ENCODE peak calls at places on chromosomes 4 and X, in eight cellular contexts. One of them, this sample, is unnamed.

GRCh38 chr4:93897559-93897958 is 69.0 kb downstream of the ATOH1 start:
- DNase-seq in fibroblast of the aortic adventitia: no peak
- DNase-seq in PC-9: no peak
- DNase-seq in cardiac muscle cell: peak
- DNase-seq in colonic mucosa: no peak
- DNase-seq in foreskin fibroblast: peak
- DNase-seq in left lung: no peak
- DNase-seq in lower lobe of right lung: no peak
- DNase-seq in this sample: no peak

GRCh38 chr4:75726577-75726976 is 2.2 kb downstream of the USO1 start:
- DNase-seq in foreskin fibroblast: peak
- DNase-seq in fibroblast of the aortic adventitia: peak
- DNase-seq in colonic mucosa: no peak
- DNase-seq in lower lobe of right lung: no peak
- DNase-seq in cardiac muscle cell: no peak
- DNase-seq in left lung: no peak
- DNase-seq in PC-9: no peak
- DNase-seq in this sample: no peak

GRCh38 chrX:15815779-15816452 is 25.6 kb downstream of the ZRSR2 start:
- DNase-seq in fibroblast of the aortic adventitia: peak
- DNase-seq in colonic mucosa: no peak
- DNase-seq in lower lobe of right lung: no peak
- DNase-seq in PC-9: no peak
- DNase-seq in left lung: no peak
- DNase-seq in foreskin fibroblast: peak
- DNase-seq in cardiac muscle cell: peak
- DNase-seq in this sample: no peak

GRCh38 chr4:86614896-86615295 is 20.8 kb downstream of the PTPN13 start:
- DNase-seq in foreskin fibroblast: no peak
- DNase-seq in lower lobe of right lung: no peak
- DNase-seq in left lung: no peak
- DNase-seq in PC-9: no peak
- DNase-seq in colonic mucosa: no peak
- DNase-seq in fibroblast of the aortic adventitia: no peak
- DNase-seq in cardiac muscle cell: no peak
- DNase-seq in this sample: no peak

GRCh38 chr4:37666625-37667071 is 19.5 kb downstream of the RELL1 start:
- DNase-seq in PC-9: peak
- DNase-seq in left lung: no peak
- DNase-seq in lower lobe of right lung: no peak
- DNase-seq in cardiac muscle cell: peak
- DNase-seq in foreskin fibroblast: peak
- DNase-seq in fibroblast of the aortic adventitia: peak
- DNase-seq in colonic mucosa: peak
- DNase-seq in this sample: no peak

GRCh38 chrX:103248553-103248952 is 6.4 kb downstream of the TCEAL8 start:
- DNase-seq in foreskin fibroblast: peak
- DNase-seq in PC-9: no peak
- DNase-seq in lower lobe of right lung: no peak
- DNase-seq in colonic mucosa: no peak
- DNase-seq in cardiac muscle cell: peak
- DNase-seq in fibroblast of the aortic adventitia: peak
- DNase-seq in left lung: no peak
- DNase-seq in this sample: no peak

GRCh38 chrX:75603833-75604232 is 81.0 kb upstream of the ZDHHC15 start:
- DNase-seq in left lung: no peak
- DNase-seq in cardiac muscle cell: peak
- DNase-seq in PC-9: no peak
- DNase-seq in colonic mucosa: no peak
- DNase-seq in foreskin fibroblast: peak
- DNase-seq in fibroblast of the aortic adventitia: peak
- DNase-seq in lower lobe of right lung: no peak
- DNase-seq in this sample: no peak

GRCh38 chr4:113639311-113639710 is 122.2 kb downstream of the CAMK2D start:
- DNase-seq in left lung: no peak
- DNase-seq in PC-9: no peak
- DNase-seq in fibroblast of the aortic adventitia: no peak
- DNase-seq in foreskin fibroblast: no peak
- DNase-seq in cardiac muscle cell: no peak
- DNase-seq in lower lobe of right lung: no peak
- DNase-seq in colonic mucosa: peak
- DNase-seq in this sample: no peak

GRCh38 chr4:37684154-37684553 is 2.0 kb downstream of the RELL1 start:
- DNase-seq in fibroblast of the aortic adventitia: no peak
- DNase-seq in cardiac muscle cell: no peak
- DNase-seq in PC-9: no peak
- DNase-seq in colonic mucosa: no peak
- DNase-seq in lower lobe of right lung: no peak
- DNase-seq in left lung: no peak
- DNase-seq in foreskin fibroblast: no peak
- DNase-seq in this sample: no peak

GRCh38 chrX:153321381-153322105 is at the start of gene PNMA6F:
- DNase-seq in fibroblast of the aortic adventitia: no peak
- DNase-seq in cardiac muscle cell: no peak
- DNase-seq in PC-9: no peak
- DNase-seq in lower lobe of right lung: no peak
- DNase-seq in left lung: no peak
- DNase-seq in colonic mucosa: no peak
- DNase-seq in foreskin fibroblast: no peak
- DNase-seq in this sample: no peak

GRCh38 chr4:99383833-99384392 is 31.4 kb upstream of the ADH1C start:
- DNase-seq in lower lobe of right lung: no peak
- DNase-seq in cardiac muscle cell: peak
- DNase-seq in fibroblast of the aortic adventitia: peak
- DNase-seq in colonic mucosa: no peak
- DNase-seq in left lung: no peak
- DNase-seq in foreskin fibroblast: peak
- DNase-seq in PC-9: no peak
- DNase-seq in this sample: peak

DNA sequence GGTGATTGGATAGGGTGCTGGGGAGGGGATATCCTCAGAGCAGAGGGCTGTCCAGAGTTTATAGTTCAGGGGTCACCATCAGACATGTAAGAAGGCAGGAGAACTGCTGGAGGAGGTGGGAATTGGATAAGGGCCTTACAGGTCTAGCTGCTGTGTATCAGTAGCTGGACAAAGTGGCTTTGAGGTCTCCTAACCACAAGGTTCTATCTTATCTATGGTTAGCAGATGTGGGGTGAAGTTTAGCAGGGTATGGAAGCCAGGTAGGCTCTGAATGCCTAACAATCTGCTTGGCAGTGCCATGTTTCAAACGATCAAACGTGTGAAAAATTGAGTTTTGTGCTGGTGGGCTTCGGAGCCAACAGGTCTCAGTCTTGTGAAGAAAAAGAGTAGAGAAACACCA is 32.1 kb upstream of the MAGEA8 start:
- DNase-seq in cardiac muscle cell: no peak
- DNase-seq in left lung: no peak
- DNase-seq in PC-9: no peak
- DNase-seq in fibroblast of the aortic adventitia: no peak
- DNase-seq in lower lobe of right lung: no peak
- DNase-seq in colonic mucosa: no peak
- DNase-seq in foreskin fibroblast: no peak
- DNase-seq in this sample: no peak
- TF ChIP-seq CTCF in cardiac muscle cell: no peak
- TF ChIP-seq CTCF in left lung: no peak
- TF ChIP-seq CTCF in PC-9: no peak
- TF ChIP-seq CTCF in fibroblast of the aortic adventitia: no peak
- TF ChIP-seq CTCF in lower lobe of right lung: no peak
- TF ChIP-seq CTCF in colonic mucosa: no peak
- TF ChIP-seq CTCF in foreskin fibroblast: no peak
- TF ChIP-seq CTCF in this sample: no peak

DNA sequence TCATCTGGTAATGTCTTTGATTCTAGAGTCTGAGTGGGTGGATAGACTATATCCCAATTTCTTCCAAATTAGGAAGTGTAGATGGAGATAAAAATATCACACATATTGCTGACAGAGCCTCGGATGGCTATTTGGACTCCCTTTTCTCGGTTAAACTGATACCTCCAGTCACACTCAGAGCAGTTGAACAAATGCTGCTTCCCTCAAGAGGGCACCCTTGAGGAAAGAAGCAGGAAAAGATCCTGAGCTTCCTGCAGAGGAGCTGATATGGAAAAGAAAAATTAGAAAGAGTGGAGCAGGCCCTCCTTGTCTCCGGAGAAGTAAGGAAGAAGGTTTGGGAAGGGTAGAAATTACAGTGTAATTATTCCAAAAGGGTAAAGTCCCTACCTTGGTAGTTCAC is 96.2 kb upstream of the CCSER1 start:
- DNase-seq in foreskin fibroblast: no peak
- DNase-seq in left lung: no peak
- DNase-seq in fibroblast of the aortic adventitia: no peak
- DNase-seq in PC-9: no peak
- DNase-seq in cardiac muscle cell: no peak
- DNase-seq in colonic mucosa: no peak
- DNase-seq in lower lobe of right lung: no peak
- DNase-seq in this sample: no peak
- TF ChIP-seq CTCF in foreskin fibroblast: no peak
- TF ChIP-seq CTCF in left lung: no peak
- TF ChIP-seq CTCF in fibroblast of the aortic adventitia: no peak
- TF ChIP-seq CTCF in PC-9: no peak
- TF ChIP-seq CTCF in cardiac muscle cell: no peak
- TF ChIP-seq CTCF in colonic mucosa: peak
- TF ChIP-seq CTCF in lower lobe of right lung: no peak
- TF ChIP-seq CTCF in this sample: no peak

DNA sequence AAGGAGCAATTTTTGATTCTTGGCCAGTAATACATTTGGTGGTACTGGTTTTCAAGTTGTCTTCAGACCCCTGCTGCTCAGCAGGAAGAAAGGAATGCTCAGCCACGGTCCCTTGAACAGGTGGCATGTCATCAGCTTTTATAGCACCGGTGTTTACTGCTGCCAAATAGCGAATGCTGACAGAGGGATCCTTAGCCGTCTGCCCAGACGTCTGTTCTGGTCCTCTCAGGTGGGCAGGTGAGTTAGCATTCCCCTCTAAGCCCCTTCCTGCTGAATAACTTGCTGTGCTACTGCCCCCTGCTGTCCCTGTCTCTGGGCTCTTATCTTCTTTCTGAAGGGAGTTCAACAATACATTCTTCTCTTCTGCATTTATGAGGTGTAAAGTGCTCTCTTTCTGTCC is 28.4 kb downstream of the BOD1L1 start:
- DNase-seq in cardiac muscle cell: no peak
- DNase-seq in PC-9: no peak
- DNase-seq in lower lobe of right lung: no peak
- DNase-seq in colonic mucosa: no peak
- DNase-seq in left lung: no peak
- DNase-seq in foreskin fibroblast: no peak
- DNase-seq in fibroblast of the aortic adventitia: no peak
- DNase-seq in this sample: no peak
- TF ChIP-seq CTCF in cardiac muscle cell: peak
- TF ChIP-seq CTCF in PC-9: no peak
- TF ChIP-seq CTCF in lower lobe of right lung: no peak
- TF ChIP-seq CTCF in colonic mucosa: no peak
- TF ChIP-seq CTCF in left lung: no peak
- TF ChIP-seq CTCF in foreskin fibroblast: peak
- TF ChIP-seq CTCF in fibroblast of the aortic adventitia: peak
- TF ChIP-seq CTCF in this sample: no peak

GRCh38 chr4:173505924-173506779 is 23.9 kb downstream of the HAND2 start:
- DNase-seq in PC-9: peak
- DNase-seq in lower lobe of right lung: no peak
- DNase-seq in fibroblast of the aortic adventitia: peak
- DNase-seq in foreskin fibroblast: peak
- DNase-seq in colonic mucosa: peak
- DNase-seq in cardiac muscle cell: peak
- DNase-seq in left lung: peak
- DNase-seq in this sample: no peak
- TF ChIP-seq CTCF in PC-9: peak
- TF ChIP-seq CTCF in lower lobe of right lung: peak
- TF ChIP-seq CTCF in fibroblast of the aortic adventitia: peak
- TF ChIP-seq CTCF in foreskin fibroblast: peak
- TF ChIP-seq CTCF in colonic mucosa: peak
- TF ChIP-seq CTCF in cardiac muscle cell: peak
- TF ChIP-seq CTCF in left lung: peak
- TF ChIP-seq CTCF in this sample: peak

GRCh38 chr4:111268769-111269414 is 646.0 kb upstream of the PITX2 start:
- DNase-seq in lower lobe of right lung: no peak
- DNase-seq in foreskin fibroblast: peak
- DNase-seq in cardiac muscle cell: peak
- DNase-seq in left lung: no peak
- DNase-seq in colonic mucosa: no peak
- DNase-seq in PC-9: no peak
- DNase-seq in fibroblast of the aortic adventitia: peak
- DNase-seq in this sample: no peak

GRCh38 chr4:111266937-111267336 is 644.1 kb upstream of the PITX2 start:
- DNase-seq in cardiac muscle cell: no peak
- DNase-seq in colonic mucosa: no peak
- DNase-seq in foreskin fibroblast: no peak
- DNase-seq in PC-9: no peak
- DNase-seq in left lung: peak
- DNase-seq in fibroblast of the aortic adventitia: no peak
- DNase-seq in lower lobe of right lung: no peak
- DNase-seq in this sample: no peak

GRCh38 chr4:111263836-111264235 is 641.0 kb upstream of the PITX2 start:
- DNase-seq in cardiac muscle cell: no peak
- DNase-seq in lower lobe of right lung: no peak
- DNase-seq in fibroblast of the aortic adventitia: no peak
- DNase-seq in colonic mucosa: no peak
- DNase-seq in PC-9: no peak
- DNase-seq in left lung: no peak
- DNase-seq in foreskin fibroblast: no peak
- DNase-seq in this sample: no peak

GRCh38 chr4:111269439-111269838 is 646.6 kb upstream of the PITX2 start:
- DNase-seq in left lung: no peak
- DNase-seq in PC-9: no peak
- DNase-seq in colonic mucosa: no peak
- DNase-seq in lower lobe of right lung: no peak
- DNase-seq in cardiac muscle cell: no peak
- DNase-seq in fibroblast of the aortic adventitia: peak
- DNase-seq in foreskin fibroblast: peak
- DNase-seq in this sample: no peak

DNA sequence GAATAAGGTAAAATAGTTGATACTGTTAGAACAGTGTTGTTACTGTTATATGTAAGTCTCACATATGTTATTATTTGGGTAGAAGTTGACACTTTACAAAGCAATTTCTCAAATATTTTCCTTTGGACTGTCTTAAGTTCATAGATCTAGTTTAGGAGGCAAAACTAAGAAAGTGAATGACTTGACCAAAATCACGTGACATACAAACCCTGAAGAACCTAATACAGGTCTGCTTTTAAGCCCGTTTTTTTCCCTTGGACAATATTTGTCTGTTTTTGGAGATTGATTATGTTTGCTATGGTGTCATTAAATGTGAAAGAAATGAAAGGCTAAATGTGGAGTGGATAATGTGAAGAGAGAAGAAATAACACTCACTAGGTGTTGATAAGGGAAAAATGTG is 644.9 kb upstream of the PITX2 start:
- DNase-seq in PC-9: no peak
- DNase-seq in lower lobe of right lung: no peak
- DNase-seq in fibroblast of the aortic adventitia: no peak
- DNase-seq in left lung: no peak
- DNase-seq in colonic mucosa: no peak
- DNase-seq in cardiac muscle cell: no peak
- DNase-seq in foreskin fibroblast: no peak
- DNase-seq in this sample: no peak
- TF ChIP-seq CTCF in PC-9: no peak
- TF ChIP-seq CTCF in lower lobe of right lung: no peak
- TF ChIP-seq CTCF in fibroblast of the aortic adventitia: no peak
- TF ChIP-seq CTCF in left lung: no peak
- TF ChIP-seq CTCF in colonic mucosa: no peak
- TF ChIP-seq CTCF in cardiac muscle cell: no peak
- TF ChIP-seq CTCF in foreskin fibroblast: no peak
- TF ChIP-seq CTCF in this sample: no peak

GRCh38 chr4:152348670-152349069 is 187.2 kb downstream of the FBXW7 start:
- DNase-seq in left lung: no peak
- DNase-seq in foreskin fibroblast: no peak
- DNase-seq in colonic mucosa: no peak
- DNase-seq in PC-9: no peak
- DNase-seq in cardiac muscle cell: no peak
- DNase-seq in lower lobe of right lung: no peak
- DNase-seq in fibroblast of the aortic adventitia: peak
- DNase-seq in this sample: no peak
- TF ChIP-seq CTCF in left lung: no peak
- TF ChIP-seq CTCF in foreskin fibroblast: peak
- TF ChIP-seq CTCF in colonic mucosa: no peak
- TF ChIP-seq CTCF in PC-9: no peak
- TF ChIP-seq CTCF in cardiac muscle cell: peak
- TF ChIP-seq CTCF in lower lobe of right lung: no peak
- TF ChIP-seq CTCF in fibroblast of the aortic adventitia: peak
- TF ChIP-seq CTCF in this sample: no peak